ENCODE peak calls at places on chromosomes 4 and X, in eight cellular contexts. One of them, this sample, is unnamed.

GRCh38 chrX:10636337-10636736 is 16.0 kb upstream of the MID1 start:
- DNase-seq in tibial nerve: peak
- DNase-seq in ovary: no peak
- DNase-seq in A549: peak
- DNase-seq in K562: peak
- DNase-seq in transverse colon: peak
- DNase-seq in H1: no peak
- DNase-seq in stomach: no peak
- DNase-seq in this sample: no peak

GRCh38 chr4:170599894-170600293 is 510.1 kb upstream of the AADAT start:
- DNase-seq in tibial nerve: no peak
- DNase-seq in ovary: no peak
- DNase-seq in A549: no peak
- DNase-seq in K562: no peak
- DNase-seq in transverse colon: no peak
- DNase-seq in H1: no peak
- DNase-seq in stomach: no peak
- DNase-seq in this sample: no peak

GRCh38 chr4:19583827-19584569 is 667.7 kb upstream of the SLIT2 start:
- DNase-seq in tibial nerve: no peak
- DNase-seq in ovary: no peak
- DNase-seq in A549: no peak
- DNase-seq in K562: no peak
- DNase-seq in transverse colon: no peak
- DNase-seq in H1: no peak
- DNase-seq in stomach: no peak
- DNase-seq in this sample: no peak

GRCh38 chr4:101356928-101357327 is 9.6 kb upstream of the PPP3CA start:
- DNase-seq in tibial nerve: no peak
- DNase-seq in ovary: no peak
- DNase-seq in A549: peak
- DNase-seq in K562: no peak
- DNase-seq in transverse colon: no peak
- DNase-seq in H1: no peak
- DNase-seq in stomach: peak
- DNase-seq in this sample: no peak

GRCh38 chrX:13250831-13251612 is 68.8 kb downstream of the ATXN3L start:
- DNase-seq in tibial nerve: peak
- DNase-seq in ovary: peak
- DNase-seq in A549: no peak
- DNase-seq in K562: peak
- DNase-seq in transverse colon: no peak
- DNase-seq in H1: no peak
- DNase-seq in stomach: no peak
- DNase-seq in this sample: no peak

GRCh38 chr4:122309988-122310626 is 68.7 kb upstream of the ADAD1 start:
- DNase-seq in tibial nerve: no peak
- DNase-seq in ovary: no peak
- DNase-seq in A549: peak
- DNase-seq in K562: peak
- DNase-seq in transverse colon: no peak
- DNase-seq in H1: no peak
- DNase-seq in stomach: no peak
- DNase-seq in this sample: no peak

GRCh38 chrX:18951032-18951431 is 32.9 kb downstream of the PHKA2 start:
- DNase-seq in tibial nerve: no peak
- DNase-seq in ovary: no peak
- DNase-seq in A549: no peak
- DNase-seq in K562: no peak
- DNase-seq in transverse colon: no peak
- DNase-seq in H1: no peak
- DNase-seq in stomach: no peak
- DNase-seq in this sample: no peak

GRCh38 chr4:71126719-71127118 is 133.3 kb downstream of the DCK start:
- DNase-seq in tibial nerve: no peak
- DNase-seq in ovary: no peak
- DNase-seq in A549: peak
- DNase-seq in K562: no peak
- DNase-seq in transverse colon: peak
- DNase-seq in H1: no peak
- DNase-seq in stomach: no peak
- DNase-seq in this sample: no peak

GRCh38 chr4:21452931-21453330 is 495.6 kb downstream of the KCNIP4 start:
- DNase-seq in tibial nerve: no peak
- DNase-seq in ovary: no peak
- DNase-seq in A549: no peak
- DNase-seq in K562: no peak
- DNase-seq in transverse colon: no peak
- DNase-seq in H1: no peak
- DNase-seq in stomach: no peak
- DNase-seq in this sample: no peak

GRCh38 chr4:39390603-39391002 is 16.1 kb upstream of the KLB start:
- DNase-seq in tibial nerve: no peak
- DNase-seq in ovary: no peak
- DNase-seq in A549: no peak
- DNase-seq in K562: no peak
- DNase-seq in transverse colon: no peak
- DNase-seq in H1: no peak
- DNase-seq in stomach: no peak
- DNase-seq in this sample: no peak

GRCh38 chr4:37802068-37802666 is 24.3 kb upstream of the PGM2 start:
- DNase-seq in tibial nerve: no peak
- DNase-seq in ovary: peak
- DNase-seq in A549: peak
- DNase-seq in K562: peak
- DNase-seq in transverse colon: peak
- DNase-seq in H1: no peak
- DNase-seq in stomach: peak
- DNase-seq in this sample: no peak

GRCh38 chr4:1357356-1358248 is 10.6 kb downstream of the UVSSA start:
- DNase-seq in tibial nerve: no peak
- DNase-seq in ovary: no peak
- DNase-seq in A549: no peak
- DNase-seq in K562: no peak
- DNase-seq in transverse colon: no peak
- DNase-seq in H1: no peak
- DNase-seq in stomach: no peak
- DNase-seq in this sample: no peak

GRCh38 chr4:17480530-17480929 is 31.4 kb downstream of the QDPR start:
- DNase-seq in tibial nerve: no peak
- DNase-seq in ovary: no peak
- DNase-seq in A549: no peak
- DNase-seq in K562: no peak
- DNase-seq in transverse colon: no peak
- DNase-seq in H1: no peak
- DNase-seq in stomach: no peak
- DNase-seq in this sample: no peak

GRCh38 chr4:149534779-149535178 is 280.9 kb downstream of the IQCM start:
- DNase-seq in tibial nerve: no peak
- DNase-seq in ovary: no peak
- DNase-seq in A549: no peak
- DNase-seq in K562: no peak
- DNase-seq in transverse colon: no peak
- DNase-seq in H1: no peak
- DNase-seq in stomach: no peak
- DNase-seq in this sample: no peak

GRCh38 chrX:46665232-46666162 is 91.9 kb downstream of the CHST7 start:
- DNase-seq in tibial nerve: no peak
- DNase-seq in ovary: no peak
- DNase-seq in A549: no peak
- DNase-seq in K562: no peak
- DNase-seq in transverse colon: no peak
- DNase-seq in H1: no peak
- DNase-seq in stomach: no peak
- DNase-seq in this sample: no peak

GRCh38 chr4:84803720-84804119 is 162.8 kb downstream of the WDFY3 start:
- DNase-seq in tibial nerve: no peak
- DNase-seq in ovary: no peak
- DNase-seq in A549: no peak
- DNase-seq in K562: no peak
- DNase-seq in transverse colon: no peak
- DNase-seq in H1: no peak
- DNase-seq in stomach: no peak
- DNase-seq in this sample: no peak

GRCh38 chr4:8674311-8674885 is 81.8 kb downstream of the CPZ start:
- DNase-seq in tibial nerve: no peak
- DNase-seq in ovary: no peak
- DNase-seq in A549: no peak
- DNase-seq in K562: no peak
- DNase-seq in transverse colon: no peak
- DNase-seq in H1: no peak
- DNase-seq in stomach: no peak
- DNase-seq in this sample: no peak

GRCh38 chrX:40068048-40068447 is 29.7 kb downstream of the BCOR start:
- DNase-seq in tibial nerve: no peak
- DNase-seq in ovary: no peak
- DNase-seq in A549: no peak
- DNase-seq in K562: no peak
- DNase-seq in transverse colon: no peak
- DNase-seq in H1: no peak
- DNase-seq in stomach: no peak
- DNase-seq in this sample: no peak

GRCh38 chrX:152884171-152884570 is 13.7 kb upstream of the ZNF185 start:
- DNase-seq in tibial nerve: no peak
- DNase-seq in ovary: no peak
- DNase-seq in A549: no peak
- DNase-seq in K562: peak
- DNase-seq in transverse colon: no peak
- DNase-seq in H1: no peak
- DNase-seq in stomach: no peak
- DNase-seq in this sample: no peak

GRCh38 chr4:81421346-81422218 is 50.1 kb downstream of the RASGEF1B start:
- DNase-seq in tibial nerve: peak
- DNase-seq in ovary: no peak
- DNase-seq in A549: no peak
- DNase-seq in K562: peak
- DNase-seq in transverse colon: peak
- DNase-seq in H1: no peak
- DNase-seq in stomach: peak
- DNase-seq in this sample: no peak
- TF ChIP-seq POLR2A in tibial nerve: no peak
- TF ChIP-seq POLR2A in ovary: no peak
- TF ChIP-seq POLR2A in A549: no peak
- TF ChIP-seq POLR2A in K562: peak
- TF ChIP-seq POLR2A in transverse colon: no peak
- TF ChIP-seq POLR2A in H1: no peak
- TF ChIP-seq POLR2A in stomach: no peak
- TF ChIP-seq POLR2A in this sample: no peak

GRCh38 chr4:139458999-139459398 is 5.1 kb downstream of the RAB33B start:
- DNase-seq in tibial nerve: no peak
- DNase-seq in ovary: no peak
- DNase-seq in A549: no peak
- DNase-seq in K562: no peak
- DNase-seq in transverse colon: no peak
- DNase-seq in H1: no peak
- DNase-seq in stomach: no peak
- DNase-seq in this sample: no peak

GRCh38 chr4:139455187-139455586 is 1.3 kb downstream of the RAB33B start:
- DNase-seq in tibial nerve: no peak
- DNase-seq in ovary: no peak
- DNase-seq in A549: no peak
- DNase-seq in K562: no peak
- DNase-seq in transverse colon: peak
- DNase-seq in H1: no peak
- DNase-seq in stomach: no peak
- DNase-seq in this sample: no peak

GRCh38 chr4:139454646-139455045 is 725 bp downstream of the RAB33B start:
- DNase-seq in tibial nerve: no peak
- DNase-seq in ovary: no peak
- DNase-seq in A549: no peak
- DNase-seq in K562: no peak
- DNase-seq in transverse colon: no peak
- DNase-seq in H1: no peak
- DNase-seq in stomach: no peak
- DNase-seq in this sample: no peak

GRCh38 chr4:139458543-139458942 is 4.6 kb downstream of the RAB33B start:
- DNase-seq in tibial nerve: no peak
- DNase-seq in ovary: no peak
- DNase-seq in A549: no peak
- DNase-seq in K562: no peak
- DNase-seq in transverse colon: no peak
- DNase-seq in H1: no peak
- DNase-seq in stomach: no peak
- DNase-seq in this sample: no peak

GRCh38 chr4:139457318-139457717 is 3.4 kb downstream of the RAB33B start:
- DNase-seq in tibial nerve: no peak
- DNase-seq in ovary: no peak
- DNase-seq in A549: no peak
- DNase-seq in K562: no peak
- DNase-seq in transverse colon: no peak
- DNase-seq in H1: no peak
- DNase-seq in stomach: no peak
- DNase-seq in this sample: no peak
- TF ChIP-seq EP300 in tibial nerve: no peak
- TF ChIP-seq EP300 in ovary: no peak
- TF ChIP-seq EP300 in A549: no peak
- TF ChIP-seq EP300 in K562: no peak
- TF ChIP-seq EP300 in transverse colon: no peak
- TF ChIP-seq EP300 in H1: no peak
- TF ChIP-seq EP300 in stomach: no peak
- TF ChIP-seq EP300 in this sample: no peak

GRCh38 chrX:154018518-154019060 is 1.1 kb downstream of the IRAK1 start:
- DNase-seq in tibial nerve: no peak
- DNase-seq in ovary: no peak
- DNase-seq in A549: no peak
- DNase-seq in K562: peak
- DNase-seq in transverse colon: no peak
- DNase-seq in H1: no peak
- DNase-seq in stomach: no peak
- DNase-seq in this sample: no peak

GRCh38 chrX:154019633-154020499 is at the start of gene IRAK1:
- DNase-seq in tibial nerve: no peak
- DNase-seq in ovary: peak
- DNase-seq in A549: peak
- DNase-seq in K562: peak
- DNase-seq in transverse colon: peak
- DNase-seq in H1: no peak
- DNase-seq in stomach: peak
- DNase-seq in this sample: no peak

GRCh38 chrX:154019061-154019621 is 561 bp downstream of the IRAK1 start:
- DNase-seq in tibial nerve: no peak
- DNase-seq in ovary: no peak
- DNase-seq in A549: no peak
- DNase-seq in K562: peak
- DNase-seq in transverse colon: peak
- DNase-seq in H1: no peak
- DNase-seq in stomach: no peak
- DNase-seq in this sample: no peak

GRCh38 chrX:154016366-154017076 is 3.2 kb downstream of the IRAK1 start:
- DNase-seq in tibial nerve: no peak
- DNase-seq in ovary: no peak
- DNase-seq in A549: no peak
- DNase-seq in K562: no peak
- DNase-seq in transverse colon: no peak
- DNase-seq in H1: no peak
- DNase-seq in stomach: no peak
- DNase-seq in this sample: no peak

GRCh38 chrX:154017766-154018517 is 1.8 kb downstream of the IRAK1 start:
- DNase-seq in tibial nerve: no peak
- DNase-seq in ovary: no peak
- DNase-seq in A549: no peak
- DNase-seq in K562: no peak
- DNase-seq in transverse colon: no peak
- DNase-seq in H1: no peak
- DNase-seq in stomach: no peak
- DNase-seq in this sample: no peak
- H3K4me3 ChIP-seq in tibial nerve: no peak
- H3K4me3 ChIP-seq in ovary: no peak
- H3K4me3 ChIP-seq in A549: peak
- H3K4me3 ChIP-seq in K562: peak
- H3K4me3 ChIP-seq in transverse colon: no peak
- H3K4me3 ChIP-seq in H1: no peak
- H3K4me3 ChIP-seq in stomach: peak
- H3K4me3 ChIP-seq in this sample: no peak

GRCh38 chr4:5708171-5708828 is at the start of gene EVC2:
- DNase-seq in tibial nerve: peak
- DNase-seq in ovary: peak
- DNase-seq in A549: peak
- DNase-seq in K562: peak
- DNase-seq in transverse colon: peak
- DNase-seq in H1: no peak
- DNase-seq in stomach: peak
- DNase-seq in this sample: no peak
- TF ChIP-seq POLR2A in tibial nerve: no peak
- TF ChIP-seq POLR2A in ovary: peak
- TF ChIP-seq POLR2A in A549: peak
- TF ChIP-seq POLR2A in K562: no peak
- TF ChIP-seq POLR2A in transverse colon: no peak
- TF ChIP-seq POLR2A in H1: no peak
- TF ChIP-seq POLR2A in stomach: no peak
- TF ChIP-seq POLR2A in this sample: peak